ENCODE peak calls at places on chromosome 19, in six cellular contexts. O is cardiac fibroblast, S is colonic mucosa, N is HCT116, H is NB4, X is Panc1. M is an unnamed sample.

GRCh38 chr19:30781519-30781918 is 409.3 kb downstream of the ZNF536 start:
- DNase-seq in O (no peak), S (no peak), N (no peak), H (no peak), X (no peak), M (no peak)

GRCh38 chr19:1241417-1242095 is at the start of gene ATP5F1D:
- DNase-seq in O (peak; percentile 96), S (peak; percentile 93), N (no peak), H (peak; percentile 92), X (no peak), M (peak; percentile 95)

GRCh38 chr19:47047931-47048399 is 459 bp downstream of the TMEM160 start:
- DNase-seq in O (peak; percentile 93), S (peak; percentile 91), N (peak; percentile 78), H (peak; percentile 99), X (no peak), M (peak; percentile 93)

GRCh38 chr19:19444694-19445155 is 39.2 kb downstream of the GATAD2A start:
- DNase-seq in O (peak; percentile 61), S (no peak), N (no peak), H (peak; percentile 75), X (no peak), M (peak; percentile 43)

GRCh38 chr19:54188224-54188871 is 1.0 kb downstream of the MBOAT7 start:
- DNase-seq in O (peak; percentile 48), S (peak; percentile 63), N (no peak), H (peak; percentile 81), X (no peak), M (peak; percentile 72)

GRCh38 chr19:57641715-57642234 is 8.8 kb downstream of the ZNF211 start:
- DNase-seq in O (no peak), S (no peak), N (no peak), H (no peak), X (no peak), M (no peak)

GRCh38 chr19:49896863-49897621 is at the start of gene IL4I1:
- DNase-seq in O (peak; percentile 40), S (no peak), N (no peak), H (peak; percentile 51), X (no peak), M (peak; percentile 24)

GRCh38 chr19:13980340-13980739 is 25.8 kb downstream of the RFX1 start:
- DNase-seq in O (no peak), S (no peak), N (no peak), H (no peak), X (no peak), M (no peak)

GRCh38 chr19:6287269-6287885 is 7.6 kb upstream of the MLLT1 start:
- DNase-seq in O (no peak), S (no peak), N (no peak), H (no peak), X (no peak), M (no peak)

GRCh38 chr19:1018932-1019615 is 1.8 kb downstream of the TMEM259 start:
- DNase-seq in O (no peak), S (no peak), N (no peak), H (no peak), X (no peak), M (no peak)

GRCh38 chr19:7611541-7612279 is 16.0 kb downstream of the CAMSAP3 start:
- DNase-seq in O (no peak), S (no peak), N (no peak), H (no peak), X (no peak), M (no peak)

GRCh38 chr19:18450934-18451836 is 13.3 kb upstream of the ISYNA1 start:
- DNase-seq in O (peak; percentile 82), S (peak; percentile 90), N (no peak), H (peak; percentile 88), X (no peak), M (peak; percentile 80)

GRCh38 chr19:3008994-3009393 is 20.1 kb downstream of the TLE2 start:
- DNase-seq in O (no peak), S (no peak), N (no peak), H (no peak), X (no peak), M (no peak)

GRCh38 chr19:33460221-33460908 is 61.2 kb downstream of the PEPD start:
- DNase-seq in O (no peak), S (no peak), N (no peak), H (no peak), X (no peak), M (no peak)

DNA sequence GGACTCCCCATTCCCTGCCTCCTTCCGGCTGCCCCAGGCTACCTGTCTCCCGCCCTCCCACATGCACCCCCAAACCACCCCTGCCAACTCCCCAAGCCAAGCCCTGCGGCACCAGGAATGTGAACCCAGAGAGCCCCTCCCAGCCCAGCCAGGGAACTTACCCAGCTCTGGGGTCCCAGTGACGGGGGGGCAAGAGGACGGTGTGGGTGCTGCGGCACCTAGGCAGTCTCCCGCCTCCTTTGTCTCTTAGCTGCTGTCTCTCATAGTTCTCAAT is 558 bp downstream of the PLEKHA4 start:
- DNase-seq in O (no peak), S (no peak), N (no peak), H (no peak), X (no peak), M (no peak)
- H3K4me3 ChIP-seq in O (peak overlapping the region; percentile 49), S (peak overlapping the region; percentile 15), N (peak overlapping the region; percentile 38), H (no peak overlapping the region), X (no peak overlapping the region), M (peak overlapping the region; percentile 59)

DNA sequence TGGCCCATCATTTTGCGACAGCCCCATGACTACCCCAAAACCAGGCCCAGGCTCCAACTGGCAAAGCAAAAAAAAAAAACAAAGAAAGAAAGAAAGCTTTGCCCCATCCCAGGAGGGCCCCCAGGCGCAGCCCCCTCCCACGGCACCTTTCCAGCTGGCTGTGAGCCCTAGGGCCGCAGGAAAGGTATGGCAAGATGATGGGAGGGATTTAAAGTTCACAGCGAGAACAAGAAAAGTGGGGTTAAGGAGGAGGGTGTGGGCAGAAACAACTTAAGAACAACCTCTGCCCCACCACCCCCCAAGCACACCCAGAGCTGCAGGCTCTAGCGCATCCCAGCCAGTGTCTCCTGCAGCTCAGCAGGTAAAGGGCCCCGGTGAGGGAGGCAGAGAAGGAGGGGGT is at the start of gene CYP2F1:
- DNase-seq in O (no peak), S (no peak), N (no peak), H (no peak), X (no peak), M (no peak)
- TF ChIP-seq CTCF in O (no peak), S (no peak), N (no peak), H (no peak), X (no peak), M (no peak)

DNA sequence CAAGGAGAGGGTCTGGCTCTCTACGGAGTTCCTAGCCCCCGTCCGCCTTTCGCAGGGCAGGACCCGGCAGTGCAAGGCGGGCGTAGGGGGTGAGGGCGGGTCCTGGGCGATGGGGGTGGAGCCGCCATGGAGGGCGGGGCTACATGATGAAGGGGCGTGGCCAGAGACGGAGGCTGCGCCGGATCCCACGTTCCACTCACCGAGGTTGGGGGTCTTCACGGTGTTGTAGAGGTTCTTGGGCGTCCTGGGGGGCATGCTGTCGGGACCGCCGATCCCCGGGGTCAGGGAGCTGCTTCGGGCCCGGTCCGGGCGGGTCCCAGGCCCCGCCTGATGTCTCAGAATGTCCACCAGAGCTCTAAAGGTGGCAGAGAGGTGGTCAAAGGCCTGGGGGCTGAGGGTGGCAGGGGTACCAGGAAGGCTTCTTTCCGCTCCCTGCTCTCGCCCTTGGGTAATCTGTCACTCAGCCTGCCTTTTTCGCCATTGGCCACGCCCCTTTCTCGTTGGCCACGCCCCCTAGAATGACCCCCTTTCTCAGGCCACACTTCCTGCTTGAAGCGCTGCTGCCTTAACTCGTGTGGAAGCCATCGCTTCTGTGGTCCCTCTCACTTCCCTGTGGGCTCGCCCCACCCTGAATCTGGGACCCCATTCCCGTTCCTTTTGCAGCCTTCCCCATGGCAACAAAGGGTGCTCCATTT is 2.5 kb downstream of the SHISA7 start:
- DNase-seq in O (no peak), S (no peak), N (no peak), H (no peak), X (no peak), M (no peak)
- H3K4me3 ChIP-seq in O (no peak overlapping the region), S (no peak overlapping the region), N (no peak overlapping the region), H (no peak overlapping the region), X (peak overlapping the region; percentile 19), M (no peak overlapping the region)

GRCh38 chr19:11558881-11559828 is at the start of gene ELOF1:
- DNase-seq in O (peak; percentile 99), S (peak; percentile 98), N (peak; percentile 97), H (peak; percentile 98), X (peak; percentile 82), M (peak; percentile 98)
- TF ChIP-seq CTCF in O (peak; percentile 24), S (no peak), N (peak; percentile 28), H (no peak), X (no peak), M (peak; percentile 39)

DNA sequence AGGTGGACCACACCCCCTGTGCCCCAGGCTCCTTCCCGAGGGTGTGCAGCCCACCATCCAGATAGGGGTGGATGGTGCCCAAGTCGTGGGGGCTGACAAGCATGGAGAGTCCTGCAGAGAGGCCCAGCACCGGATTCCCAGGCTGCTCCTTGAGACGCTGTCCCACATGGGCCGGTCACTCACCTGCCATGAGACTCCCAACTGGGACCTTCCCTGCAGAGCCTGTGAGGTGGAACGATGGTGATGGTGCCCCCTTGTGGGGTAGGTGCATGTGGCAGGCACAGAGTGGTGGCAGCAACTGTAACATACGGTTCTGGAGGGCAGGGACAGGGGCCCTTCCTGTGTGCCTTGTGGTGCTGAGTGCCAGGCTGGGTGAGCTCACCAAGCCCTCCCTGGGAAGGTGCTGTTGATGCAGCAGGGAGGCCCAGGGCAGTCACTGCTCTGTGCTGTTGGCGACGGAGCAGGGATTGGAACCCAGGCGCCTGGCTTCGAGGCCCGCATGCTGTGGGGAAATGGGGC is 33.1 kb downstream of the PPP1R37 start:
- DNase-seq in O (peak; percentile 58), S (peak; percentile 84), N (peak; percentile 24), H (peak; percentile 62), X (peak; percentile 22), M (peak; percentile 53)
- H3K4me3 ChIP-seq in O (no peak overlapping the region), S (no peak overlapping the region), N (no peak overlapping the region), H (no peak overlapping the region), X (no peak overlapping the region), M (no peak overlapping the region)

DNA sequence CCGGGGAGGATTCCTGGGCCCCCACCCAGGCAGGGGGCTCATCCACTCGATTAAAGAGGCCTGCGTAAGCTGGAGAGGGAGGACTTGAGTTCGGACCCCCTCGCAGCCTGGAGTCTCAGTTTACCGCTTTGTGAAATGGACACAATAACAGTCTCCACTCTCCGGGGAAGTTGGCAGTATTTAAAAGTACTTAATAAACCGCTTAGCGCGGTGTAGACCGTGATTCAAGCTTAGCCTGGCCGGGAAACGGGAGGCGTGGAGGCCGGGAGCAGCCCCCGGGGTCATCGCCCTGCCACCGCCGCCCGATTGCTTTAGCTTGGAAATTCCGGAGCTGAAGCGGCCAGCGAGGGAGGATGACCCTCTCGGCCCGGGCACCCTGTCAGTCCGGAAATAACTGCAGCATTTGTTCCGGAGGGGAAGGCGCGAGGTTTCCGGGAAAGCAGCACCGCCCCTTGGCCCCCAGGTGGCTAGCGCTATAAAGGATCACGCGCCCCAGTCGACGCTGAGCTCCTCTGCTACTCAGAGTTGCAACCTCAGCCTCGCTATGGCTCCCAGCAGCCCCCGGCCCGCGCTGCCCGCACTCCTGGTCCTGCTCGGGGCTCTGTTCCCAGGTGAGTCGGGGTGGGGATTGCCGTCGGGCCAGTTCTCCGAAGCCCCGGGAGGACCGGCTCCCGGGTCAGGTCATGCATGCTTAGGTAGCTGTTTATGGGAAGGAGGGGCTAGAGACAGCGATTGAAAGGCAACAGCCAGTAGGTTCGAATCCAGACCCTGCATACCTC is at the start of gene ICAM1:
- DNase-seq in O (peak; percentile 94), S (peak; percentile 77), N (no peak), H (peak; percentile 98), X (no peak), M (peak; percentile 75)
- TF ChIP-seq CTCF in O (no peak), S (no peak), N (no peak), H (peak; percentile 45), X (no peak), M (no peak)

M was measured in fibroblast of villous mesenchyme.